ENCODE peak calls at places on chromosome 10, in nine cellular contexts. One of them, this sample, is unnamed.

GRCh38 chr10:80161321-80162084 is 29.0 kb downstream of the PLAC9 start:
- DNase-seq in type B pancreatic cell: no peak
- DNase-seq in AG10803: no peak
- DNase-seq in Peyer's patch: peak
- DNase-seq in foreskin fibroblast: no peak
- DNase-seq in upper lobe of right lung: no peak
- DNase-seq in PC-3: peak
- DNase-seq in Calu3: no peak
- DNase-seq in RWPE1: no peak
- DNase-seq in this sample: no peak

GRCh38 chr10:101578803-101579515 is 9.1 kb downstream of the POLL start:
- DNase-seq in type B pancreatic cell: no peak
- DNase-seq in AG10803: no peak
- DNase-seq in foreskin fibroblast: no peak
- DNase-seq in PC-3: no peak
- DNase-seq in RWPE1: no peak
- DNase-seq in upper lobe of right lung: peak
- DNase-seq in Peyer's patch: no peak
- DNase-seq in Calu3: no peak
- DNase-seq in this sample: peak

GRCh38 chr10:127293640-127294039 is 97.2 kb upstream of the INSYN2A start:
- DNase-seq in Calu3: no peak
- DNase-seq in foreskin fibroblast: no peak
- DNase-seq in AG10803: peak
- DNase-seq in upper lobe of right lung: no peak
- DNase-seq in PC-3: no peak
- DNase-seq in type B pancreatic cell: no peak
- DNase-seq in Peyer's patch: no peak
- DNase-seq in RWPE1: no peak
- DNase-seq in this sample: peak

GRCh38 chr10:52390388-52390787 is 76.3 kb downstream of the DKK1 start:
- DNase-seq in PC-3: no peak
- DNase-seq in AG10803: peak
- DNase-seq in type B pancreatic cell: no peak
- DNase-seq in upper lobe of right lung: no peak
- DNase-seq in foreskin fibroblast: no peak
- DNase-seq in Peyer's patch: no peak
- DNase-seq in Calu3: no peak
- DNase-seq in RWPE1: no peak
- DNase-seq in this sample: no peak

GRCh38 chr10:89853796-89854195 is 152.4 kb downstream of the KIF20B start:
- DNase-seq in PC-3: no peak
- DNase-seq in Calu3: no peak
- DNase-seq in upper lobe of right lung: no peak
- DNase-seq in AG10803: no peak
- DNase-seq in RWPE1: no peak
- DNase-seq in foreskin fibroblast: no peak
- DNase-seq in Peyer's patch: no peak
- DNase-seq in type B pancreatic cell: no peak
- DNase-seq in this sample: no peak

GRCh38 chr10:25174461-25175230 is at the start of gene GPR158:
- DNase-seq in RWPE1: peak
- DNase-seq in Calu3: peak
- DNase-seq in AG10803: peak
- DNase-seq in type B pancreatic cell: peak
- DNase-seq in upper lobe of right lung: peak
- DNase-seq in PC-3: peak
- DNase-seq in Peyer's patch: peak
- DNase-seq in foreskin fibroblast: peak
- DNase-seq in this sample: peak

GRCh38 chr10:88499569-88500470 is 83.3 kb downstream of the RNLS start:
- DNase-seq in PC-3: no peak
- DNase-seq in Calu3: no peak
- DNase-seq in foreskin fibroblast: peak
- DNase-seq in AG10803: peak
- DNase-seq in RWPE1: peak
- DNase-seq in Peyer's patch: no peak
- DNase-seq in type B pancreatic cell: no peak
- DNase-seq in upper lobe of right lung: no peak
- DNase-seq in this sample: no peak

GRCh38 chr10:59709472-59710125 is at the start of gene SLC16A9:
- DNase-seq in upper lobe of right lung: peak
- DNase-seq in PC-3: peak
- DNase-seq in type B pancreatic cell: peak
- DNase-seq in Peyer's patch: peak
- DNase-seq in foreskin fibroblast: peak
- DNase-seq in Calu3: peak
- DNase-seq in RWPE1: peak
- DNase-seq in AG10803: peak
- DNase-seq in this sample: no peak

GRCh38 chr10:86950349-86950748 is 7.1 kb downstream of the MMRN2 start:
- DNase-seq in PC-3: no peak
- DNase-seq in type B pancreatic cell: no peak
- DNase-seq in AG10803: no peak
- DNase-seq in Calu3: no peak
- DNase-seq in Peyer's patch: no peak
- DNase-seq in RWPE1: no peak
- DNase-seq in foreskin fibroblast: no peak
- DNase-seq in upper lobe of right lung: peak
- DNase-seq in this sample: peak

GRCh38 chr10:100876575-100877158 is 36.1 kb upstream of the SLF2 start:
- DNase-seq in foreskin fibroblast: no peak
- DNase-seq in AG10803: no peak
- DNase-seq in Peyer's patch: no peak
- DNase-seq in type B pancreatic cell: no peak
- DNase-seq in Calu3: no peak
- DNase-seq in upper lobe of right lung: no peak
- DNase-seq in PC-3: no peak
- DNase-seq in RWPE1: no peak
- DNase-seq in this sample: no peak

GRCh38 chr10:22737587-22737986 is 23.2 kb upstream of the PIP4K2A start:
- DNase-seq in Calu3: no peak
- DNase-seq in type B pancreatic cell: no peak
- DNase-seq in upper lobe of right lung: no peak
- DNase-seq in PC-3: peak
- DNase-seq in AG10803: peak
- DNase-seq in foreskin fibroblast: peak
- DNase-seq in Peyer's patch: no peak
- DNase-seq in RWPE1: peak
- DNase-seq in this sample: no peak

GRCh38 chr10:28744021-28744420 is 66.7 kb downstream of the BAMBI start:
- DNase-seq in upper lobe of right lung: no peak
- DNase-seq in AG10803: no peak
- DNase-seq in RWPE1: no peak
- DNase-seq in type B pancreatic cell: no peak
- DNase-seq in Calu3: no peak
- DNase-seq in foreskin fibroblast: no peak
- DNase-seq in PC-3: no peak
- DNase-seq in Peyer's patch: no peak
- DNase-seq in this sample: no peak

GRCh38 chr10:28986856-28987255 is 302.0 kb upstream of the LYZL1 start:
- DNase-seq in Calu3: no peak
- DNase-seq in foreskin fibroblast: no peak
- DNase-seq in Peyer's patch: no peak
- DNase-seq in PC-3: no peak
- DNase-seq in AG10803: no peak
- DNase-seq in RWPE1: no peak
- DNase-seq in upper lobe of right lung: no peak
- DNase-seq in type B pancreatic cell: no peak
- DNase-seq in this sample: no peak

GRCh38 chr10:95466450-95466849 is 94.7 kb downstream of the SORBS1 start:
- DNase-seq in foreskin fibroblast: no peak
- DNase-seq in type B pancreatic cell: no peak
- DNase-seq in RWPE1: no peak
- DNase-seq in PC-3: no peak
- DNase-seq in AG10803: no peak
- DNase-seq in upper lobe of right lung: no peak
- DNase-seq in Peyer's patch: no peak
- DNase-seq in Calu3: no peak
- DNase-seq in this sample: no peak

GRCh38 chr10:10209152-10209551 is 808.5 kb upstream of the CELF2 start:
- DNase-seq in RWPE1: no peak
- DNase-seq in type B pancreatic cell: no peak
- DNase-seq in Peyer's patch: no peak
- DNase-seq in upper lobe of right lung: no peak
- DNase-seq in PC-3: no peak
- DNase-seq in AG10803: peak
- DNase-seq in Calu3: no peak
- DNase-seq in foreskin fibroblast: peak
- DNase-seq in this sample: no peak

GRCh38 chr10:127462643-127463295 is 86.3 kb upstream of the NPS start:
- DNase-seq in Calu3: no peak
- DNase-seq in foreskin fibroblast: no peak
- DNase-seq in Peyer's patch: no peak
- DNase-seq in type B pancreatic cell: no peak
- DNase-seq in PC-3: no peak
- DNase-seq in AG10803: no peak
- DNase-seq in upper lobe of right lung: no peak
- DNase-seq in RWPE1: no peak
- DNase-seq in this sample: no peak

GRCh38 chr10:42987121-42987541 is 89.7 kb upstream of the RET start:
- DNase-seq in Peyer's patch: peak
- DNase-seq in PC-3: no peak
- DNase-seq in type B pancreatic cell: no peak
- DNase-seq in Calu3: no peak
- DNase-seq in foreskin fibroblast: no peak
- DNase-seq in upper lobe of right lung: peak
- DNase-seq in RWPE1: no peak
- DNase-seq in AG10803: no peak
- DNase-seq in this sample: no peak

GRCh38 chr10:91604936-91605534 is 27.8 kb downstream of the PPP1R3C start:
- DNase-seq in AG10803: peak
- DNase-seq in RWPE1: peak
- DNase-seq in foreskin fibroblast: peak
- DNase-seq in Peyer's patch: no peak
- DNase-seq in Calu3: no peak
- DNase-seq in type B pancreatic cell: no peak
- DNase-seq in PC-3: peak
- DNase-seq in upper lobe of right lung: no peak
- DNase-seq in this sample: no peak

GRCh38 chr10:21292763-21293517 is 232.5 kb downstream of the SKIDA1 start:
- DNase-seq in AG10803: peak
- DNase-seq in upper lobe of right lung: peak
- DNase-seq in foreskin fibroblast: peak
- DNase-seq in Calu3: peak
- DNase-seq in Peyer's patch: no peak
- DNase-seq in type B pancreatic cell: no peak
- DNase-seq in RWPE1: peak
- DNase-seq in PC-3: peak
- DNase-seq in this sample: peak

GRCh38 chr10:52818019-52818418 is 45.4 kb upstream of the MBL2 start:
- DNase-seq in upper lobe of right lung: no peak
- DNase-seq in PC-3: peak
- DNase-seq in type B pancreatic cell: no peak
- DNase-seq in Calu3: peak
- DNase-seq in foreskin fibroblast: peak
- DNase-seq in RWPE1: peak
- DNase-seq in Peyer's patch: no peak
- DNase-seq in AG10803: peak
- DNase-seq in this sample: no peak

GRCh38 chr10:70931168-70931805 is 42.9 kb upstream of the PCBD1 start:
- DNase-seq in AG10803: peak
- DNase-seq in PC-3: peak
- DNase-seq in foreskin fibroblast: no peak
- DNase-seq in type B pancreatic cell: no peak
- DNase-seq in RWPE1: peak
- DNase-seq in Calu3: peak
- DNase-seq in upper lobe of right lung: no peak
- DNase-seq in Peyer's patch: no peak
- DNase-seq in this sample: no peak
- TF ChIP-seq CTCF in AG10803: no peak
- TF ChIP-seq CTCF in PC-3: no peak
- TF ChIP-seq CTCF in foreskin fibroblast: no peak
- TF ChIP-seq CTCF in type B pancreatic cell: no peak
- TF ChIP-seq CTCF in RWPE1: no peak
- TF ChIP-seq CTCF in Calu3: no peak
- TF ChIP-seq CTCF in upper lobe of right lung: no peak
- TF ChIP-seq CTCF in Peyer's patch: no peak
- TF ChIP-seq CTCF in this sample: no peak

GRCh38 chr10:13613519-13613918 is 26.8 kb downstream of the PRPF18 start:
- DNase-seq in type B pancreatic cell: no peak
- DNase-seq in upper lobe of right lung: no peak
- DNase-seq in PC-3: peak
- DNase-seq in Calu3: no peak
- DNase-seq in foreskin fibroblast: peak
- DNase-seq in AG10803: peak
- DNase-seq in RWPE1: peak
- DNase-seq in Peyer's patch: no peak
- DNase-seq in this sample: no peak
- TF ChIP-seq CTCF in type B pancreatic cell: peak
- TF ChIP-seq CTCF in upper lobe of right lung: peak
- TF ChIP-seq CTCF in PC-3: peak
- TF ChIP-seq CTCF in Calu3: peak
- TF ChIP-seq CTCF in foreskin fibroblast: peak
- TF ChIP-seq CTCF in AG10803: peak
- TF ChIP-seq CTCF in RWPE1: no peak
- TF ChIP-seq CTCF in Peyer's patch: peak
- TF ChIP-seq CTCF in this sample: no peak

GRCh38 chr10:132746386-132746785 is 39.6 kb downstream of the NKX6-2 start:
- DNase-seq in RWPE1: no peak
- DNase-seq in upper lobe of right lung: no peak
- DNase-seq in type B pancreatic cell: no peak
- DNase-seq in PC-3: no peak
- DNase-seq in AG10803: no peak
- DNase-seq in Calu3: no peak
- DNase-seq in foreskin fibroblast: no peak
- DNase-seq in Peyer's patch: no peak
- DNase-seq in this sample: no peak
- TF ChIP-seq CTCF in RWPE1: no peak
- TF ChIP-seq CTCF in upper lobe of right lung: no peak
- TF ChIP-seq CTCF in type B pancreatic cell: no peak
- TF ChIP-seq CTCF in PC-3: no peak
- TF ChIP-seq CTCF in AG10803: no peak
- TF ChIP-seq CTCF in Calu3: no peak
- TF ChIP-seq CTCF in foreskin fibroblast: no peak
- TF ChIP-seq CTCF in Peyer's patch: no peak
- TF ChIP-seq CTCF in this sample: no peak

DNA sequence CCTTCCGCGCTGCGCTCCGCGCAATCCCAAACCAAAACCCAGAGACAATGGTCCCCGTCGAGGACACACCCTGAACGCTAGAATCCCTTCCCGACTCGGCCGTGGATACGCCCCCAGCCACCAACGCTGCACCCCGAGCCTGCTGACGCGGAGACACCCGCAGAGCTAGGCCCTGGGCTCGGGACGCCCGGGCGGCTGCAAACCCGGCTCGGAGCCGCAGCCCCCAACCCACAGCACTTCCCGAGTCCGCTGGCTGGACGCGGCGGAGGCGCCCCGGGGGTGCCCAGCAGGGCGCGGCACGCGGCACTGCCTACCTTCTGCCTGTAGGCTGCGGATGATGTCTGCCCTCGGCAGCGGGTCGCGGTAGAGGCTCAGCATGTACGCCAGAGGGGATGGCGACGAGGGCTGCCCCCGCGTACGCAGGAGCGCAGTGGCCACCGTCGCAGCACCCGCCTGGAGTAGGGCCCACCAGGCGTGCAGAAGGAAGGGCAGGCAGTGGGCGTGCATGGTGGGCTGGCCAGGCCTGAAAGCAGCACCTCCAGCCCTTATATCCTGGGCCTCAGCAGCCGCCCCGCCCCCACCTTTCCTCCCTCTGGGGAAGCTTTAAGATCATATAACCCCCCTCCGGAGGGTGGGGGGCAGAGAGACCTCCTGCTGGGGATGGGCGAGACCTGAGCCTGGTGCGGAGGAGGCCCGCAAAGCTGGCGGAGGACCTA is at the start of gene NODAL:
- DNase-seq in Peyer's patch: no peak
- DNase-seq in AG10803: no peak
- DNase-seq in Calu3: no peak
- DNase-seq in type B pancreatic cell: no peak
- DNase-seq in foreskin fibroblast: no peak
- DNase-seq in RWPE1: no peak
- DNase-seq in upper lobe of right lung: peak
- DNase-seq in PC-3: no peak
- DNase-seq in this sample: no peak
- TF ChIP-seq CTCF in Peyer's patch: no peak
- TF ChIP-seq CTCF in AG10803: no peak
- TF ChIP-seq CTCF in Calu3: no peak
- TF ChIP-seq CTCF in type B pancreatic cell: peak
- TF ChIP-seq CTCF in foreskin fibroblast: no peak
- TF ChIP-seq CTCF in RWPE1: no peak
- TF ChIP-seq CTCF in upper lobe of right lung: no peak
- TF ChIP-seq CTCF in PC-3: no peak
- TF ChIP-seq CTCF in this sample: no peak